ENCODE peak calls at places on chromosomes 3 and 15, in eight cellular contexts. One of them, this sample, is unnamed.

GRCh38 chr3:155912574-155913190 is 42.2 kb downstream of the GMPS start:
- DNase-seq in T-helper 17 cell: no peak
- DNase-seq in EL: peak; percentile 16
- DNase-seq in tibial artery: no peak
- DNase-seq in astrocyte: peak; percentile 70
- DNase-seq in neural progenitor cell: no peak
- DNase-seq in lower lobe of right lung: no peak
- DNase-seq in skeletal muscle cell: peak; percentile 23
- DNase-seq in this sample: no peak

GRCh38 chr3:183527421-183527979 is 28.0 kb downstream of the KLHL6 start:
- DNase-seq in T-helper 17 cell: no peak
- DNase-seq in EL: no peak
- DNase-seq in tibial artery: no peak
- DNase-seq in astrocyte: no peak
- DNase-seq in neural progenitor cell: no peak
- DNase-seq in lower lobe of right lung: no peak
- DNase-seq in skeletal muscle cell: no peak
- DNase-seq in this sample: no peak

GRCh38 chr15:67144609-67145306 is 79.4 kb downstream of the SMAD3 start:
- DNase-seq in T-helper 17 cell: no peak
- DNase-seq in EL: peak; percentile 45
- DNase-seq in tibial artery: peak; percentile 55
- DNase-seq in astrocyte: peak; percentile 99
- DNase-seq in neural progenitor cell: no peak
- DNase-seq in lower lobe of right lung: no peak
- DNase-seq in skeletal muscle cell: peak; percentile 78
- DNase-seq in this sample: no peak

GRCh38 chr3:48086736-48087470 is 70.7 kb upstream of the MAP4 start:
- DNase-seq in T-helper 17 cell: no peak
- DNase-seq in EL: peak; percentile 82
- DNase-seq in tibial artery: no peak
- DNase-seq in astrocyte: peak; percentile 73
- DNase-seq in neural progenitor cell: no peak
- DNase-seq in lower lobe of right lung: no peak
- DNase-seq in skeletal muscle cell: no peak
- DNase-seq in this sample: no peak

GRCh38 chr15:101664303-101664913 is 12.2 kb upstream of the TM2D3 start:
- DNase-seq in T-helper 17 cell: no peak
- DNase-seq in EL: no peak
- DNase-seq in tibial artery: no peak
- DNase-seq in astrocyte: no peak
- DNase-seq in neural progenitor cell: peak; percentile 36
- DNase-seq in lower lobe of right lung: no peak
- DNase-seq in skeletal muscle cell: no peak
- DNase-seq in this sample: no peak

GRCh38 chr15:59203572-59203971 is 3.1 kb upstream of the LDHAL6B start:
- DNase-seq in T-helper 17 cell: no peak
- DNase-seq in EL: no peak
- DNase-seq in tibial artery: no peak
- DNase-seq in astrocyte: no peak
- DNase-seq in neural progenitor cell: no peak
- DNase-seq in lower lobe of right lung: no peak
- DNase-seq in skeletal muscle cell: no peak
- DNase-seq in this sample: no peak

GRCh38 chr15:83917432-83917831 is 263.5 kb downstream of the ADAMTSL3 start:
- DNase-seq in T-helper 17 cell: no peak
- DNase-seq in EL: no peak
- DNase-seq in tibial artery: no peak
- DNase-seq in astrocyte: no peak
- DNase-seq in neural progenitor cell: no peak
- DNase-seq in lower lobe of right lung: no peak
- DNase-seq in skeletal muscle cell: no peak
- DNase-seq in this sample: no peak

GRCh38 chr15:66326051-66326450 is 30.4 kb downstream of the TIPIN start:
- DNase-seq in T-helper 17 cell: no peak
- DNase-seq in EL: no peak
- DNase-seq in tibial artery: no peak
- DNase-seq in astrocyte: no peak
- DNase-seq in neural progenitor cell: no peak
- DNase-seq in lower lobe of right lung: no peak
- DNase-seq in skeletal muscle cell: no peak
- DNase-seq in this sample: no peak

GRCh38 chr15:55741592-55742497 is 1.1 kb downstream of the PRTG start:
- DNase-seq in T-helper 17 cell: no peak
- DNase-seq in EL: peak; percentile 4
- DNase-seq in tibial artery: no peak
- DNase-seq in astrocyte: no peak
- DNase-seq in neural progenitor cell: peak; percentile 70
- DNase-seq in lower lobe of right lung: no peak
- DNase-seq in skeletal muscle cell: no peak
- DNase-seq in this sample: no peak

GRCh38 chr15:97316362-97316761 is 644.1 kb upstream of the ARRDC4 start:
- DNase-seq in T-helper 17 cell: no peak
- DNase-seq in EL: no peak
- DNase-seq in tibial artery: no peak
- DNase-seq in astrocyte: no peak
- DNase-seq in neural progenitor cell: no peak
- DNase-seq in lower lobe of right lung: no peak
- DNase-seq in skeletal muscle cell: no peak
- DNase-seq in this sample: no peak

GRCh38 chr3:117192888-117193287 is 483.3 kb downstream of the TUSC7 start:
- DNase-seq in T-helper 17 cell: no peak
- DNase-seq in EL: no peak
- DNase-seq in tibial artery: no peak
- DNase-seq in astrocyte: no peak
- DNase-seq in neural progenitor cell: no peak
- DNase-seq in lower lobe of right lung: no peak
- DNase-seq in skeletal muscle cell: no peak
- DNase-seq in this sample: no peak

GRCh38 chr3:194993896-194994295 is 277.1 kb downstream of the XXYLT1 start:
- DNase-seq in T-helper 17 cell: no peak
- DNase-seq in EL: no peak
- DNase-seq in tibial artery: peak; percentile 50
- DNase-seq in astrocyte: no peak
- DNase-seq in neural progenitor cell: no peak
- DNase-seq in lower lobe of right lung: no peak
- DNase-seq in skeletal muscle cell: no peak
- DNase-seq in this sample: no peak

GRCh38 chr3:40837300-40837699 is 312.5 kb downstream of the ZNF621 start:
- DNase-seq in T-helper 17 cell: no peak
- DNase-seq in EL: no peak
- DNase-seq in tibial artery: no peak
- DNase-seq in astrocyte: no peak
- DNase-seq in neural progenitor cell: no peak
- DNase-seq in lower lobe of right lung: no peak
- DNase-seq in skeletal muscle cell: no peak
- DNase-seq in this sample: no peak

GRCh38 chr3:106206165-106206564 is 337.4 kb upstream of the CBLB start:
- DNase-seq in T-helper 17 cell: no peak
- DNase-seq in EL: peak; percentile 37
- DNase-seq in tibial artery: no peak
- DNase-seq in astrocyte: peak; percentile 22
- DNase-seq in neural progenitor cell: no peak
- DNase-seq in lower lobe of right lung: no peak
- DNase-seq in skeletal muscle cell: peak; percentile 25
- DNase-seq in this sample: no peak

GRCh38 chr15:84961707-84962106 is 19.9 kb upstream of the PDE8A start:
- DNase-seq in T-helper 17 cell: no peak
- DNase-seq in EL: peak; percentile 58
- DNase-seq in tibial artery: no peak
- DNase-seq in astrocyte: peak; percentile 33
- DNase-seq in neural progenitor cell: no peak
- DNase-seq in lower lobe of right lung: no peak
- DNase-seq in skeletal muscle cell: no peak
- DNase-seq in this sample: no peak

GRCh38 chr3:64759811-64760210 is 72.0 kb upstream of the ADAMTS9 start:
- DNase-seq in T-helper 17 cell: no peak
- DNase-seq in EL: no peak
- DNase-seq in tibial artery: no peak
- DNase-seq in astrocyte: no peak
- DNase-seq in neural progenitor cell: no peak
- DNase-seq in lower lobe of right lung: no peak
- DNase-seq in skeletal muscle cell: no peak
- DNase-seq in this sample: no peak

GRCh38 chr3:180855364-180855763 is 57.1 kb upstream of the FXR1 start:
- DNase-seq in T-helper 17 cell: no peak
- DNase-seq in EL: peak; percentile 4
- DNase-seq in tibial artery: no peak
- DNase-seq in astrocyte: no peak
- DNase-seq in neural progenitor cell: peak; percentile 69
- DNase-seq in lower lobe of right lung: no peak
- DNase-seq in skeletal muscle cell: no peak
- DNase-seq in this sample: no peak

GRCh38 chr3:20064387-20064786 is 24.1 kb downstream of the KAT2B start:
- DNase-seq in T-helper 17 cell: no peak
- DNase-seq in EL: no peak
- DNase-seq in tibial artery: no peak
- DNase-seq in astrocyte: no peak
- DNase-seq in neural progenitor cell: no peak
- DNase-seq in lower lobe of right lung: no peak
- DNase-seq in skeletal muscle cell: no peak
- DNase-seq in this sample: no peak

GRCh38 chr3:38257583-38257982 is 8.0 kb upstream of the SLC22A13 start:
- DNase-seq in T-helper 17 cell: no peak
- DNase-seq in EL: no peak
- DNase-seq in tibial artery: no peak
- DNase-seq in astrocyte: peak; percentile 69
- DNase-seq in neural progenitor cell: no peak
- DNase-seq in lower lobe of right lung: no peak
- DNase-seq in skeletal muscle cell: no peak
- DNase-seq in this sample: no peak

GRCh38 chr3:144128117-144128892 is 156.7 kb downstream of the DIPK2A start:
- DNase-seq in T-helper 17 cell: no peak
- DNase-seq in EL: no peak
- DNase-seq in tibial artery: no peak
- DNase-seq in astrocyte: no peak
- DNase-seq in neural progenitor cell: peak; percentile 60
- DNase-seq in lower lobe of right lung: no peak
- DNase-seq in skeletal muscle cell: no peak
- DNase-seq in this sample: no peak

GRCh38 chr3:49329201-49329600 is 10.7 kb downstream of the USP4 start:
- DNase-seq in T-helper 17 cell: no peak
- DNase-seq in EL: no peak
- DNase-seq in tibial artery: no peak
- DNase-seq in astrocyte: peak; percentile 35
- DNase-seq in neural progenitor cell: no peak
- DNase-seq in lower lobe of right lung: no peak
- DNase-seq in skeletal muscle cell: no peak
- DNase-seq in this sample: no peak

GRCh38 chr15:98160236-98160635 is 199.7 kb downstream of the ARRDC4 start:
- DNase-seq in T-helper 17 cell: no peak
- DNase-seq in EL: no peak
- DNase-seq in tibial artery: no peak
- DNase-seq in astrocyte: no peak
- DNase-seq in neural progenitor cell: no peak
- DNase-seq in lower lobe of right lung: no peak
- DNase-seq in skeletal muscle cell: no peak
- DNase-seq in this sample: no peak

GRCh38 chr3:112894258-112894657 is 47.6 kb upstream of the CD200R1L start:
- DNase-seq in T-helper 17 cell: no peak
- DNase-seq in EL: peak; percentile 24
- DNase-seq in tibial artery: no peak
- DNase-seq in astrocyte: peak; percentile 74
- DNase-seq in neural progenitor cell: peak; percentile 20
- DNase-seq in lower lobe of right lung: no peak
- DNase-seq in skeletal muscle cell: peak; percentile 12
- DNase-seq in this sample: no peak

GRCh38 chr3:113825090-113825489 is 13.5 kb upstream of the GRAMD1C start:
- DNase-seq in T-helper 17 cell: no peak
- DNase-seq in EL: peak; percentile 9
- DNase-seq in tibial artery: no peak
- DNase-seq in astrocyte: no peak
- DNase-seq in neural progenitor cell: no peak
- DNase-seq in lower lobe of right lung: no peak
- DNase-seq in skeletal muscle cell: no peak
- DNase-seq in this sample: no peak

GRCh38 chr3:189967254-189967865 is 153.3 kb downstream of the P3H2 start:
- DNase-seq in T-helper 17 cell: no peak
- DNase-seq in EL: peak; percentile 62
- DNase-seq in tibial artery: no peak
- DNase-seq in astrocyte: no peak
- DNase-seq in neural progenitor cell: peak; percentile 68
- DNase-seq in lower lobe of right lung: no peak
- DNase-seq in skeletal muscle cell: no peak
- DNase-seq in this sample: peak; percentile 36

GRCh38 chr3:197468866-197469382 is 86.8 kb downstream of the BDH1 start:
- DNase-seq in T-helper 17 cell: no peak
- DNase-seq in EL: no peak
- DNase-seq in tibial artery: no peak
- DNase-seq in astrocyte: no peak
- DNase-seq in neural progenitor cell: no peak
- DNase-seq in lower lobe of right lung: no peak
- DNase-seq in skeletal muscle cell: no peak
- DNase-seq in this sample: peak; percentile 61

GRCh38 chr15:64092864-64093626 is 593 bp downstream of the CIAO2A start:
- DNase-seq in T-helper 17 cell: no peak
- DNase-seq in EL: peak; percentile 53
- DNase-seq in tibial artery: peak; percentile 67
- DNase-seq in astrocyte: peak; percentile 74
- DNase-seq in neural progenitor cell: peak; percentile 61
- DNase-seq in lower lobe of right lung: no peak
- DNase-seq in skeletal muscle cell: no peak
- DNase-seq in this sample: peak; percentile 35

GRCh38 chr3:24405057-24405456 is 89.6 kb downstream of the THRB start:
- DNase-seq in T-helper 17 cell: no peak
- DNase-seq in EL: no peak
- DNase-seq in tibial artery: no peak
- DNase-seq in astrocyte: no peak
- DNase-seq in neural progenitor cell: no peak
- DNase-seq in lower lobe of right lung: no peak
- DNase-seq in skeletal muscle cell: no peak
- DNase-seq in this sample: no peak

This sample was measured in mucosa of gallbladder.